ENCODE peak calls at places on chromosomes 2 and 18, in six cellular contexts. F is non-pigmented ciliary epithelial cell; Q is activated effector memory CD4-positive, alpha-beta T cell treated with anti-CD3 and anti-CD28 coated beads, Interleukin-2, amount 50 U/mL, for 16 hours; E is stimulated activated CD4-positive, alpha-beta T cell treated with anti-CD3 and anti-CD28 coated beads, Interleukin-2, amount 100 ng/mL, for 48 hours; M is AG04450; C is fibroblast of the aortic adventitia. J is an unnamed sample.

GRCh38 chr18:40984856-40985255 is 970.2 kb upstream of the PIK3C3 start:
- DNase-seq in F (peak), Q (no peak), E (no peak), M (no peak), C (no peak), J (no peak)

GRCh38 chr2:26687785-26688184 is 4.7 kb upstream of the KCNK3 start:
- DNase-seq in F (no peak), Q (no peak), E (no peak), M (no peak), C (no peak), J (no peak)

GRCh38 chr2:180670302-180671003 is 310.0 kb upstream of the UBE2E3 start:
- DNase-seq in F (no peak), Q (no peak), E (no peak), M (no peak), C (no peak), J (no peak)

GRCh38 chr2:95049088-95049955 is 23.8 kb downstream of the MAL start:
- DNase-seq in F (no peak), Q (peak), E (no peak), M (no peak), C (no peak), J (no peak)

GRCh38 chr18:50277935-50278334 is 3.4 kb downstream of the MBD1 start:
- DNase-seq in F (peak), Q (no peak), E (no peak), M (no peak), C (peak), J (no peak)

GRCh38 chr2:120052597-120052996 is 39.7 kb downstream of the EPB41L5 start:
- DNase-seq in F (no peak), Q (no peak), E (no peak), M (no peak), C (peak), J (no peak)

GRCh38 chr2:3523551-3524041 is 4.3 kb upstream of the ADI1 start:
- DNase-seq in F (no peak), Q (no peak), E (no peak), M (no peak), C (peak), J (no peak)

GRCh38 chr2:60612028-60612427 is 58.6 kb upstream of the BCL11A start:
- DNase-seq in F (no peak), Q (no peak), E (no peak), M (no peak), C (no peak), J (peak)

GRCh38 chr2:71269511-71270090 is 42.7 kb upstream of the PAIP2B start:
- DNase-seq in F (no peak), Q (no peak), E (no peak), M (no peak), C (no peak), J (no peak)

GRCh38 chr18:65752625-65753325 is 2.0 kb downstream of the CDH7 start:
- DNase-seq in F (no peak), Q (no peak), E (no peak), M (no peak), C (no peak), J (no peak)

GRCh38 chr2:36322108-36322507 is 33.5 kb upstream of the CRIM1 start:
- DNase-seq in F (peak), Q (no peak), E (no peak), M (no peak), C (peak), J (no peak)

GRCh38 chr2:7377861-7378569 is 460.8 kb downstream of the RNF144A start:
- DNase-seq in F (no peak), Q (no peak), E (no peak), M (no peak), C (no peak), J (no peak)

GRCh38 chr2:54894467-54894866 is 155.8 kb downstream of the RTN4 start:
- DNase-seq in F (no peak), Q (no peak), E (no peak), M (no peak), C (no peak), J (no peak)

GRCh38 chr2:136238552-136239346 is 120.8 kb upstream of the CXCR4 start:
- DNase-seq in F (no peak), Q (peak), E (no peak), M (no peak), C (peak), J (peak)

GRCh38 chr2:118738524-118739308 is 108.7 kb downstream of the EN1 start:
- DNase-seq in F (peak), Q (no peak), E (no peak), M (peak), C (peak), J (no peak)

GRCh38 chr18:45106331-45106774 is 425.7 kb downstream of the SETBP1 start:
- DNase-seq in F (no peak), Q (no peak), E (no peak), M (no peak), C (peak), J (peak)